ENCODE peak calls at places on chromosomes 7 and 10, in nine cellular contexts. U is left ventricle myocardium inferior, Q is cardiac muscle cell, G is small intestine, K is heart right ventricle, I is IMR-90, R is tibial nerve, N is dorsolateral prefrontal cortex, S is lower lobe of right lung. V is an unnamed sample.

GRCh38 chr10:90047243-90047729 is 345.9 kb downstream of the KIF20B start:
- DNase-seq in N (no peak), I (no peak), G (no peak), R (no peak), U (no peak), K (no peak), S (no peak), Q (no peak), V (no peak)

GRCh38 chr10:129093641-129094040 is 373.4 kb upstream of the MGMT start:
- DNase-seq in K (no peak), U (no peak), S (no peak), R (no peak), Q (no peak), G (no peak), N (no peak), I (no peak), V (no peak)

GRCh38 chr7:52455571-52455970 is 579.9 kb upstream of the POM121L12 start:
- DNase-seq in U (no peak), R (no peak), G (no peak), K (no peak), I (no peak), N (no peak), S (no peak), Q (no peak), V (no peak)

GRCh38 chr7:106618480-106618879 is 42.5 kb downstream of the CCDC71L start:
- DNase-seq in U (no peak), S (no peak), R (no peak), Q (peak; percentile 90), I (peak; percentile 57), K (no peak), G (no peak), N (no peak), V (no peak)

GRCh38 chr10:77069020-77069419 is 568.6 kb downstream of the KCNMA1 start:
- DNase-seq in Q (no peak), I (no peak), S (no peak), K (no peak), G (no peak), N (no peak), U (no peak), R (peak; percentile 31), V (no peak)

GRCh38 chr10:72261323-72262018 is 12.3 kb upstream of the DDIT4 start:
- DNase-seq in R (no peak), I (no peak), N (no peak), U (no peak), Q (no peak), G (peak; percentile 79), S (no peak), K (no peak), V (no peak)

GRCh38 chr7:47521041-47521795 is 60.7 kb downstream of the TNS3 start:
- DNase-seq in Q (no peak), S (no peak), R (no peak), U (no peak), I (no peak), K (no peak), G (no peak), N (no peak), V (no peak)

GRCh38 chr10:60282771-60283353 is 106.8 kb downstream of the ANK3 start:
- DNase-seq in S (no peak), Q (peak; percentile 38), R (no peak), U (no peak), I (peak; percentile 56), G (peak; percentile 27), N (no peak), K (no peak), V (no peak)

GRCh38 chr7:107865956-107866775 is 24.8 kb upstream of the DLD start:
- DNase-seq in R (no peak), S (no peak), I (no peak), N (no peak), G (no peak), Q (no peak), K (no peak), U (no peak), V (no peak)

GRCh38 chr10:71270301-71270777 is 48.7 kb upstream of the SLC29A3 start:
- DNase-seq in K (peak; percentile 24), N (no peak), U (no peak), Q (peak; percentile 85), I (peak; percentile 84), R (peak; percentile 67), S (no peak), G (peak; percentile 60), V (no peak)

GRCh38 chr7:19713676-19714075 is 4.8 kb upstream of the POLR1F start:
- DNase-seq in K (no peak), Q (peak; percentile 62), S (no peak), U (no peak), I (peak; percentile 45), G (peak; percentile 23), N (no peak), R (peak; percentile 61), V (no peak)

GRCh38 chr7:64907641-64908326 is 4.7 kb downstream of the ZNF273 start:
- DNase-seq in U (no peak), Q (peak; percentile 64), I (peak; percentile 17), S (no peak), G (no peak), K (no peak), R (no peak), N (no peak), V (no peak)

GRCh38 chr10:119640875-119641526 is 10.2 kb upstream of the BAG3 start:
- DNase-seq in S (no peak), Q (no peak), K (no peak), R (no peak), I (no peak), G (peak; percentile 85), U (no peak), N (no peak), V (no peak)

GRCh38 chr7:18666107-18666728 is 170.7 kb downstream of the HDAC9 start:
- DNase-seq in S (peak; percentile 79), I (peak; percentile 74), G (peak; percentile 52), Q (peak; percentile 84), U (peak; percentile 71), K (peak; percentile 72), R (peak; percentile 84), N (peak; percentile 66), V (peak; percentile 85)

GRCh38 chr10:13099144-13099665 is 758 bp upstream of the OPTN start:
- DNase-seq in S (no peak), I (peak; percentile 57), Q (peak; percentile 70), U (no peak), K (peak; percentile 25), N (no peak), R (no peak), G (peak; percentile 61), V (peak; percentile 27)

GRCh38 chr10:94630017-94630688 is 53.4 kb upstream of the CYP2C18 start:
- DNase-seq in G (peak; percentile 60), K (no peak), U (no peak), I (peak; percentile 12), Q (peak; percentile 42), R (no peak), S (no peak), N (no peak), V (no peak)

DNA sequence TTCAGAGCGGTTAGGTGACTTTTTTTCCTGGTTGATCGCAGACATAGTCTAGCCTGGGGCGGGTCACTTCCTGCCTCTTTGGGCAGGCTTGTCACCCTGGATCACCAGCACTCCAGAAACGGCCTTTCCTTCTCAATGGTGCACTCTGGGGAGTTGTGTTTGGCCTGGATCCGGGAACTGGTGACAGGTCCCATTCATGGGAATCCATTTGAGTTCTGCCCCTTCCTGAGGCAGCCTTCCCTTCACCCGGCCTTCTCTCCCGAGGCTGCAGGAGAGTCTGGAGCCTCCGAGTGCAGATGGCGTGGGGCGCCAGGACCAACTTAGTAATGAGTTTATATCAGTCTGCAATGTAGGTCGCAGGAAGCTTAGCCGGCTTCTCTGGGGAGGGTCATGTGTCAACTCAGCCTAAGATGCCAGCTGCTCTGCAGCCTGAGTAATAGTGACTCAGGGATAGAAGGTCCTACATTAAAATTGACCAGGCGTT is 54.2 kb downstream of the TACR2 start:
- DNase-seq in R (no peak), N (no peak), S (peak; percentile 70), K (peak; percentile 77), I (peak; percentile 90), U (peak; percentile 69), G (no peak), Q (peak; percentile 61), V (peak; percentile 92)
- H3K27ac ChIP-seq in R (peak overlapping the region; percentile 50), N (no peak overlapping the region), S (peak overlapping the region; percentile 62), K (peak overlapping the region; percentile 36), I (peak overlapping the region; percentile 5), U (peak overlapping the region; percentile 78), G (peak overlapping the region; percentile 18), Q (peak overlapping the region; percentile 51), V (peak overlapping the region; percentile 28)

GRCh38 chr7:127534636-127535035 is 50.8 kb downstream of the GCC1 start:
- DNase-seq in I (no peak), N (no peak), U (no peak), G (no peak), S (no peak), K (no peak), Q (no peak), R (no peak), V (no peak)
- H3K27me3 ChIP-seq in I (peaks cover 25% of the 10 kb centered on the region), N (peaks cover 8% of the 10 kb centered on the region), U (peaks cover 69% of the 10 kb centered on the region), G (no peaks in the 10 kb centered on the region), S (peaks cover 17% of the 10 kb centered on the region), K (peaks cover 33% of the 10 kb centered on the region), Q (peaks cover 23% of the 10 kb centered on the region), R (peaks cover 26% of the 10 kb centered on the region), V (peaks cover 3% of the 10 kb centered on the region)

DNA sequence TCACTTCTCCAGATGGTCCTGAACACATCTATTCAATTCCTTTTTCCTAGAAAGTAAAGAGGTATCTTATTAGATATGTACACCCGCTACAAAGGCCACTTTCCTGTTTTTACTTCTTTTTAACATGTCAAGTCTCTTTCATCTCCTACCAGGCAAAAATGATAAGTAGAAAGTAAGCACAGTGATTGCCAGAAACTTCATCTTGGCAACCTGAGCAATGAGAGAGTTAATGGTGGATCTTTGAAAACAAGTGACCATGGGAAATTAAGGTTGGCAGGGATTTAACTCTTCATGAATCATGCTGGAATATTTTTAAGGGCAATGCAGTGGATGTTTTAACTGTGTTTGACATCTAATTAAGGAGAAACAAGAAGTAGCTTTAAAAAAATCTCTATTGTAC is 2.7 kb downstream of the SEMA3A start:
- DNase-seq in Q (no peak), U (no peak), I (peak; percentile 54), S (no peak), K (no peak), G (no peak), N (no peak), R (no peak), V (no peak)
- H3K4me3 ChIP-seq in Q (peak overlapping the region; percentile 56), U (peak overlapping the region; percentile 5), I (peak overlapping the region; percentile 84), S (peak overlapping the region; percentile 22), K (no peak overlapping the region), G (no peak overlapping the region), N (no peak overlapping the region), R (no peak overlapping the region), V (peak overlapping the region; percentile 3)

GRCh38 chr10:132198381-132199181 is 11.8 kb downstream of the DPYSL4 start:
- DNase-seq in R (no peak), G (no peak), U (no peak), N (no peak), Q (no peak), I (no peak), S (peak; percentile 45), K (no peak), V (peak; percentile 59)

GRCh38 chr10:132199854-132200311 is 13.1 kb downstream of the DPYSL4 start:
- DNase-seq in G (no peak), Q (no peak), S (peak; percentile 28), R (no peak), I (no peak), N (no peak), K (no peak), U (no peak), V (peak; percentile 50)

GRCh38 chr10:132198068-132198370 is 11.3 kb downstream of the DPYSL4 start:
- DNase-seq in N (no peak), S (no peak), K (no peak), Q (no peak), I (no peak), U (no peak), G (no peak), R (no peak), V (peak; percentile 7)

GRCh38 chr10:132200344-132201110 is 13.8 kb downstream of the DPYSL4 start:
- DNase-seq in N (no peak), I (no peak), Q (no peak), S (peak; percentile 42), R (no peak), G (no peak), U (no peak), K (no peak), V (peak; percentile 50)

GRCh38 chr10:132199268-132199853 is 12.6 kb downstream of the DPYSL4 start:
- DNase-seq in N (no peak), S (peak; percentile 23), U (no peak), R (no peak), I (no peak), G (no peak), Q (no peak), K (no peak), V (peak; percentile 36)
- H3K27ac ChIP-seq in N (no peak overlapping the region), S (no peak overlapping the region), U (no peak overlapping the region), R (no peak overlapping the region), I (no peak overlapping the region), G (no peak overlapping the region), Q (no peak overlapping the region), K (no peak overlapping the region), V (no peak overlapping the region)

V was measured in right cardiac atrium.